ENCODE peak calls at places on chromosomes 3 and 15, in seven cellular contexts. O is IMR-90; W is retinal pigment epithelial cell; R is CD4-positive, alpha-beta memory T cell; F is mucosa of descending colon; K is ovary; G is fibroblast of lung. S is an unnamed sample.

GRCh38 chr3:133934073-133934970 is 38.6 kb upstream of the RAB6B start:
- DNase-seq in O (no peak), W (no peak), R (no peak), F (peak), K (no peak), G (no peak), S (no peak)

GRCh38 chr15:98177950-98178848 is 217.7 kb downstream of the ARRDC4 start:
- DNase-seq in O (peak), W (peak), R (peak), F (no peak), K (no peak), G (peak), S (peak)

GRCh38 chr3:69219101-69219708 is 96.8 kb upstream of the LMOD3 start:
- DNase-seq in O (no peak), W (no peak), R (no peak), F (no peak), K (no peak), G (peak), S (no peak)

GRCh38 chr15:95174880-95175279 is 943.5 kb downstream of the MCTP2 start:
- DNase-seq in O (no peak), W (no peak), R (no peak), F (no peak), K (no peak), G (peak), S (peak)

GRCh38 chr3:150105886-150106612 is 135.4 kb upstream of the PFN2 start:
- DNase-seq in O (no peak), W (no peak), R (no peak), F (no peak), K (no peak), G (no peak), S (no peak)

GRCh38 chr15:68511073-68511991 is 67.5 kb upstream of the CORO2B start:
- DNase-seq in O (peak), W (no peak), R (no peak), F (peak), K (peak), G (peak), S (peak)

GRCh38 chr3:117195034-117195433 is 485.5 kb downstream of the TUSC7 start:
- DNase-seq in O (no peak), W (no peak), R (no peak), F (no peak), K (no peak), G (no peak), S (no peak)

GRCh38 chr3:171349392-171349791 is 110.8 kb downstream of the TNIK start:
- DNase-seq in O (peak), W (no peak), R (no peak), F (no peak), K (no peak), G (peak), S (no peak)

GRCh38 chr3:148079370-148079769 is 618.3 kb upstream of the AGTR1 start:
- DNase-seq in O (no peak), W (no peak), R (no peak), F (no peak), K (no peak), G (peak), S (no peak)

DNA sequence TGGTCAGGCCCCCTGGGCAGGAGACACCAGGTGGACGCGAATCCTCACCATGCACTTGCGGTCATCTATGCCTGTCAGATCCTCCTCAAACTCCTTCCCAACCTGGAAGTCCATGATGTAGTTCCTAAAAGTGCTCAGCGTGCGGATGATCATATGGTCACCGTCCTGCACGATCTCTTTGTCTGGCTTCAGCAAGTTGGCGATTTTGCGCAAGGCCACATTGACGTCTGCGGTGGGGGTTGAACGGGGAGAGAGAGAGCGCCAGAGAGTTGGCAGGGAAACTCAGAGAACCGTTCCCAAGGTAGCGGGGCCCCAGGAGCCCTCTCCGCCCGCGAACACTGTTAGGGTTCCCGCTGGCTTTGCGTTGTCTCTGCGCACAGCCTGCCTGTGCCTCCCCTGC is 809 bp downstream of the RBP1 start:
- DNase-seq in O (peak), W (no peak), R (no peak), F (no peak), K (peak), G (peak), S (no peak)
- H3K4me3 ChIP-seq in O (peak), W (peak), R (no peak), F (no peak), K (peak), G (peak), S (peak)

DNA sequence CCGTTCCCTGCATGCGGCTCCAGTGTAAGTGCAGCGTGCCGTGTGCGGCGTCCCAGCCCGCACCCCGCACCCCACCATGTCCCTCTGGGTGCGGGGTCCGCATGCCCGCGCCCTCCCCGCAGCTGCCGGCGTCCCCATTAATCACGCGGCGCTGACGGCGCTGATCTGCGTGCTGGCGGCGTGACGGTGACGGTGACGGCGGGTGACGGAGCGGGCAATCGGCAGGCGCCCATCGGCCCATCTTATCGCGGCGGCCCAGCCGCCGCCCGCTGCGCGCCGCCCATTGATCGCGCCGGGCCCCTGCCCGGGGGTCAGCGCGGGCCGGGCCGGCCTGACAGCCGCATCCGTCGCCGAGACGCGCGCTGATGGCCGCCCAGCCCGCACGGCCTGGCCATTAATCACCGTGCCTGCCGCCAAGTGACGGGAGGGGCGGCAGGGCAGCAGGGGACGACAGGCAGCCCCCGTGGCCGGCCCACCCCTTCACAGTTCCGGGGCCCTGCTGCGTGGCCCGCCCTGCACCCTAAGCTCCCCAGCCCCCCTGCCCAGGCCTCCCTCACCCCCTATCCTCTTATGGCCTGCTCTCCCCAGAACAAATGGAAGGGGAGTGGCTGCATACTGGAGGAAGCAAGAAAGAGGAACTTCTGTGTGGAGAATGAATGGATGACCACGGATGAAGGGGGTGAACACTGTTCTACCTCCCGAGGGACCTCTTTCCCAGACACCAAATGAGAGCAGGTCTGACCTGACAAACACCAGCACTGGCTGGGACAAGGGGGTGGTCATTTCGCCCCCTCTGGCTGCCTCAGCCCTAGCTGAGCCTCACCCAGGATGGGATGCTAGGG is 24.8 kb downstream of the SEC61A1 start:
- DNase-seq in O (no peak), W (no peak), R (peak), F (no peak), K (no peak), G (no peak), S (no peak)
- H3K4me3 ChIP-seq in O (no peak), W (peak), R (no peak), F (no peak), K (peak), G (no peak), S (peak)

DNA sequence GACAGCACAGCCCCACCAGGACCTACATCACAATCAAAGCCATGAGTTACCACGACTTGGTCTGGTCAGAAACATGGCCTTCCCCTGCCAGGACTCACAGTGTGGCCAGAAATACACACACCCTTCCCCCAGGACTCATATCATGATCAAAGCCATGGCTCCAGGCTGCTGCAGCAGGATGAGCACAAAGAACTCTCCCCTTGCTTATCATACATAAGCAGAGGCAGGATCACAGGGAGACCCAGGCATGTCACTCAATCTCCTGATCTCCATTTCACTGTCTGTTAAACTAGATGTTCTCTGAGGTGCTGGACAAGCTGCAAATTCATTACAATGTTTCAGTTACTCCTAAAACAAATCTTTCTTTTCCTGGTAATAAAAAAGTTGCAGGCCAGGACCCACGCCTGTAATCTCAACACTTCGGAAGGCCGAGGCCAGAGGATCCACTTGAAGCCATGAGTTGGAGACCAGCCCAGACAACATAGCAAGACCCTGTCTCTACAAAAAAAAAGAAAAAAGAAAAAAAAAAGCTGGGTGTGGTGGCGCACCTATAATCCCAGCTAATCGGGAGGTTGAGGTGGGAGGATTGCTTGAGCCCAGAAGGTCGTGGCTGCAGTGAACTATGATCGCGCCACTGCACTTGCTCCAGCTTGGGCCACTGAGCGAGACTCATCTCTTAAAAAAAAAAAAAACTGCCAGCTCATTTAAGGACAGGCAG is 1.2 kb downstream of the PFKFB4 start:
- DNase-seq in O (no peak), W (no peak), R (no peak), F (no peak), K (no peak), G (no peak), S (no peak)
- H3K4me3 ChIP-seq in O (peak), W (peak), R (no peak), F (no peak), K (no peak), G (no peak), S (peak)

DNA sequence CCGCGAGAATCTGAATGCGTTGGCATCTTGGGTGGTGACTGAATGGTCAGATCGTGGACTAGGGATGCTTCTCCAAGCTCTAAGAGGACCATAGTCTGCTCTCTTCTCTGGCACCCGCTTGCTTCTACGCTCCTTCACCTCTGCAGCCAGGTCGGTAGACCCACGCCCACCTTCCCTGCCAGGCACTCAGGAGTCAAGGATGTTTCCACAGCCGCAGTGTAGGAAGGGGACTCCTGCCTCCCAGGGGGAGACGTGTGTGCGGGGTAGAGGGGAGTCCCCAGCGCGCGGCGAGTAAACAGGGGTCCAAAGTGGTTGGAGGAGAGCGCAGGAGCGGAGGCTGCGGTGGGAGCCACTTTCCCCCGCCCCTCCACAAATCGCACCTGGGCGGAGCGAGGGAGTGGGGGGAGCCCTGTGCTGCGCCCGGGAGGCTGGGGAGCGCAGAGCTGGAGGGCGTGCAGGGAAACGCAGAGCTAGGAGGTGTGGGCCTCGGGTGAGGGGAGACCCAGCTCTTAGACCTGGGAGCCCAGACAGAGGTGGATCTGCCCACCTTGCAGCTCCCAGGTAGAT is 1.7 kb downstream of the LRRC3B start:
- DNase-seq in O (no peak), W (no peak), R (no peak), F (no peak), K (no peak), G (no peak), S (no peak)
- H3K4me3 ChIP-seq in O (no peak), W (no peak), R (no peak), F (no peak), K (no peak), G (no peak), S (no peak)

GRCh38 chr15:31263751-31264533 is 62.7 kb upstream of the KLF13 start:
- DNase-seq in O (no peak), W (no peak), R (peak), F (peak), K (no peak), G (no peak), S (no peak)
- H3K4me3 ChIP-seq in O (no peak), W (no peak), R (no peak), F (no peak), K (no peak), G (no peak), S (no peak)

GRCh38 chr3:53288214-53288613 is 32.4 kb upstream of the TKT start:
- DNase-seq in O (no peak), W (no peak), R (no peak), F (no peak), K (no peak), G (no peak), S (no peak)

GRCh38 chr3:53286727-53287412 is 31.0 kb upstream of the TKT start:
- DNase-seq in O (peak), W (no peak), R (no peak), F (no peak), K (no peak), G (peak), S (peak)

GRCh38 chr3:53282581-53282980 is 26.8 kb upstream of the TKT start:
- DNase-seq in O (no peak), W (no peak), R (no peak), F (no peak), K (no peak), G (no peak), S (no peak)

DNA sequence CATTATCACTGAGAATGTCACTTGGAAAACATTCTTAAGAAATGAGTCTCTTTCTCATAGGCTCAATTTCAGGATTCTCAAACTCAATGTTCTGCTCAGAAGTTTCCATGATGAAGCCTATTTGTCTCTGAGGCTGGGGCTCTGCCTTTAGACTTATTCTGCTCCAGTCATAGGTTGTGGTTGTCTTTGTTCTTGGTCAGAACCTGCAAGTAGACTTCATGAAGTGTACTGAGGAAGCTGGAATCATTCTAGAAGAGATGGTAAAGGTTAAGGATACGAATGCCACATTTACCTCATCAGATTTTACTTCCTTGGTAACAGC is 31.6 kb upstream of the TKT start:
- DNase-seq in O (no peak), W (no peak), R (no peak), F (no peak), K (no peak), G (no peak), S (no peak)
- H3K4me3 ChIP-seq in O (no peak), W (no peak), R (no peak), F (no peak), K (no peak), G (no peak), S (no peak)

GRCh38 chr15:34297059-34297458 is 40.5 kb downstream of the SLC12A6 start:
- DNase-seq in O (peak), W (peak), R (no peak), F (no peak), K (no peak), G (peak), S (no peak)
- H3K4me3 ChIP-seq in O (no peak), W (no peak), R (no peak), F (no peak), K (no peak), G (no peak), S (no peak)

GRCh38 chr3:49906004-49906860 is 2.6 kb upstream of the MST1R start:
- DNase-seq in O (peak), W (no peak), R (peak), F (peak), K (peak), G (peak), S (no peak)
- H3K4me3 ChIP-seq in O (peak), W (no peak), R (no peak), F (no peak), K (no peak), G (peak), S (peak)

S was measured in skeletal muscle cell.